ENCODE peak calls at places on chromosomes 7 and 10, in eight cellular contexts. R is hepatocyte, A is spleen, D is AG09319, N is left ventricle myocardium inferior, T is fibroblast of lung, J is brain microvascular endothelial cell, V is neural crest cell. C is an unnamed sample.

GRCh38 chr10:130742936-130743675 is 568.4 kb downstream of the TCERG1L start:
- DNase-seq in R (no peak), A (peak; percentile 37), D (no peak), N (no peak), T (no peak), J (no peak), V (no peak), C (no peak)

GRCh38 chr10:59323036-59323459 is 39.3 kb downstream of the FAM13C start:
- DNase-seq in R (peak; percentile 43), A (no peak), D (no peak), N (no peak), T (no peak), J (no peak), V (no peak), C (no peak)

GRCh38 chr10:50322075-50322474 is 70.8 kb upstream of the ASAH2 start:
- DNase-seq in R (no peak), A (no peak), D (peak; percentile 49), N (no peak), T (peak; percentile 76), J (peak; percentile 37), V (no peak), C (no peak)

GRCh38 chr7:21967500-21968099 is 21.9 kb upstream of the CDCA7L start:
- DNase-seq in R (no peak), A (no peak), D (no peak), N (no peak), T (peak; percentile 11), J (peak; percentile 51), V (no peak), C (peak; percentile 59)

GRCh38 chr10:114938818-114939193 is 811 bp downstream of the TRUB1 start:
- DNase-seq in R (no peak), A (no peak), D (no peak), N (no peak), T (no peak), J (no peak), V (no peak), C (no peak)

GRCh38 chr7:1601956-1602355 is 32.1 kb upstream of the PSMG3 start:
- DNase-seq in R (no peak), A (no peak), D (no peak), N (no peak), T (no peak), J (no peak), V (no peak), C (no peak)

GRCh38 chr7:92645531-92646061 is 55.4 kb upstream of the FAM133B start:
- DNase-seq in R (peak; percentile 66), A (no peak), D (no peak), N (no peak), T (peak; percentile 59), J (no peak), V (no peak), C (no peak)

GRCh38 chr10:98186681-98187080 is 52.2 kb downstream of the R3HCC1L start:
- DNase-seq in R (no peak), A (no peak), D (peak; percentile 4), N (no peak), T (peak; percentile 57), J (no peak), V (no peak), C (no peak)

GRCh38 chr7:18407385-18407784 is 88.2 kb upstream of the HDAC9 start:
- DNase-seq in R (no peak), A (no peak), D (no peak), N (no peak), T (no peak), J (no peak), V (no peak), C (no peak)

GRCh38 chr7:107327986-107328569 is 141.8 kb upstream of the GPR22 start:
- DNase-seq in R (no peak), A (no peak), D (peak; percentile 2), N (no peak), T (peak; percentile 50), J (peak; percentile 37), V (no peak), C (no peak)

GRCh38 chr10:18279202-18279601 is 139.0 kb downstream of the CACNB2 start:
- DNase-seq in R (no peak), A (no peak), D (no peak), N (no peak), T (peak; percentile 40), J (peak; percentile 9), V (no peak), C (no peak)

GRCh38 chr7:40763319-40764287 is 628.8 kb downstream of the SUGCT start:
- DNase-seq in R (no peak), A (no peak), D (peak; percentile 86), N (no peak), T (peak; percentile 64), J (peak; percentile 52), V (no peak), C (no peak)

GRCh38 chr7:82926477-82926876 is 236.2 kb downstream of the PCLO start:
- DNase-seq in R (no peak), A (no peak), D (no peak), N (no peak), T (no peak), J (no peak), V (no peak), C (no peak)

GRCh38 chr7:1054438-1055083 is 10.2 kb downstream of the GPR146 start:
- DNase-seq in R (no peak), A (peak; percentile 77), D (no peak), N (peak; percentile 44), T (no peak), J (no peak), V (no peak), C (no peak)

GRCh38 chr10:49564461-49565009 is 25.6 kb upstream of the ERCC6 start:
- DNase-seq in R (no peak), A (no peak), D (no peak), N (no peak), T (peak; percentile 62), J (no peak), V (no peak), C (no peak)

GRCh38 chr10:11397077-11397476 is 214.4 kb downstream of the USP6NL start:
- DNase-seq in R (no peak), A (no peak), D (no peak), N (no peak), T (no peak), J (no peak), V (no peak), C (no peak)

GRCh38 chr10:109920011-109920410 is 3.3 kb downstream of the XPNPEP1 start:
- DNase-seq in R (no peak), A (no peak), D (no peak), N (no peak), T (no peak), J (no peak), V (no peak), C (no peak)

GRCh38 chr10:34576789-34577188 is 238.3 kb downstream of the PARD3 start:
- DNase-seq in R (no peak), A (no peak), D (no peak), N (no peak), T (peak; percentile 37), J (no peak), V (no peak), C (no peak)

GRCh38 chr7:27944626-27945025 is 204.7 kb downstream of the TAX1BP1 start:
- DNase-seq in R (no peak), A (no peak), D (no peak), N (no peak), T (no peak), J (no peak), V (no peak), C (no peak)

GRCh38 chr10:46264737-46265368 is 21.9 kb upstream of the ANTXRL start:
- DNase-seq in R (no peak), A (peak; percentile 61), D (no peak), N (no peak), T (no peak), J (no peak), V (no peak), C (no peak)

GRCh38 chr10:8296090-8296741 is 241.7 kb downstream of the GATA3 start:
- DNase-seq in R (peak; percentile 38), A (no peak), D (no peak), N (no peak), T (no peak), J (no peak), V (no peak), C (no peak)
- TF ChIP-seq CTCF in R (no peak), A (no peak), D (no peak), N (no peak), T (no peak), J (no peak), V (no peak), C (no peak)

DNA sequence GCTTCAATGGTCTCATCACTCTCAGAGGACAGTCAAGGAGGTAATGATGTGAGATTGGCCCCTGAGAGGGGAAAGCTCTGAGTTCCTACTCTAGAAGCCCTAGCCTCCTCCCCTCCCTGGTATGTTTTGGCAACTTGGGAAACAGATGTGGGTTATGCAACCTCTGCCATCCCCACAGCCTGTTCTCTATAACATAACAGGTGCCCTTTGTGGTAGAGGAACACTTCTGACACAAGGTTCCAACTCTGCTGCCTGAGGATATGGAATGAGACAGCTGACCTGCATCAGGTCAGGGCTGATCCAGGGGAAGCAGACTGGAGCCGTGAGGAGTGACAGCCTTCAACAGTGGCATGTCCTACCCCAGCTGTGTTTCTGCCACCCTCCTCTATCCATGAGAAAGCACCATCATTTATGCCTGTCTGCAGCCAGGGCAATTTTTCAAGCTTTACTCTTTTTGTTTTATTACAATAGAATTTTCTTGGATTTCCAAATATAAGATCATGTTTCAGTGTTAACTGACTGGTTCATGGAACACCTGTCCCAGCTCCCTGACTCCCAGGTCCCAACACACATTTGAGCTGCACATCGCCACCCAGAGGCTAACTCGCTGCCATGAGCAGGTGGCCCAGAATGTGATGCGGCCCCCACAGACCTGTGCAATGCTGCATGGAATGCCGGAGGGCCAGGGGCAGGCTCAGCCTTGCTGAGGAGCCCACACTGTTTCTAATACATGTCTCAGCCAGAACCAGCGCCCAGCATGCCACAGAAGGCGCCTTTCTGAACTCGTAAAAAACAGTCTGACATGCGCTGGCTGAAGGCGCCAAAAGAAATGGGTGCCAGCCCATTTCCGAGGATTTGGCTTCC is 124.7 kb upstream of the CHST15 start:
- DNase-seq in R (no peak), A (no peak), D (no peak), N (no peak), T (no peak), J (no peak), V (no peak), C (peak; percentile 8)
- TF ChIP-seq CTCF in R (no peak), A (no peak), D (no peak), N (no peak), T (no peak), J (no peak), V (no peak), C (no peak)

DNA sequence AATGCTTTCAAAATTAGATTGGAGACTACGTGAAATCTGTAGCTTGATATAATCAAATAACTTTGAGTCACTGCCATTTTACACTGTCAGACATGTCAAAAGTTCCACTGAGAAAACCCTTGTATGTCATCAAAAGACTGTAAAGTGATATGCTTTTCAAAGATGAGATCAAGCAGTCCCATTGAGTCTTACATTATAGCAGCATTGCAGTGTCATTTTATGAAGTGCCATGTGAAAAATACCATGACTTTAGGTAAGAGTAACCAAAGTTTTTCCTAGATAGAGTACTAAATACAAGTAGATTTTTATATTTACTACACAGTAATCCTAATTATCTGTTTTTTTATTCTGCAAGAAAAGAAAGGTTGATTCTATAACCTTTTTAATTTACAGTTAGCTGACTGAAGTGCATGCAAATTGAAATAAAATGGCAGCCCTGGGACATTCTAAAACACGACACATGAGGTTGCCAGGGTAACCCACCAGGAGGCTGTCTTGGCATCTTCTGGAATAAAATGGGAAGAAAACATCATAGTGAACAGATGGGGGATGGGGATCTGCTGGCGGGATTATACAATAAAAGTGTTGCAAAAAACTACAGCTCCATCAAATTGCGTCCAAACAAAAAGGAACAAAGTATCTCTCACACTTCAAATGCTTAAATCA is 91.3 kb upstream of the TMEM106B start:
- DNase-seq in R (no peak), A (no peak), D (no peak), N (no peak), T (no peak), J (no peak), V (peak; percentile 2), C (no peak)
- TF ChIP-seq CTCF in R (no peak), A (no peak), D (no peak), N (no peak), T (no peak), J (no peak), V (no peak), C (no peak)

GRCh38 chr10:111076191-111076681 is 593 bp upstream of the ADRA2A start:
- DNase-seq in R (peak; percentile 86), A (peak; percentile 87), D (no peak), N (peak; percentile 58), T (peak; percentile 39), J (peak; percentile 40), V (peak; percentile 78), C (peak; percentile 55)
- TF ChIP-seq CTCF in R (peak; percentile 90), A (peak; percentile 20), D (peak; percentile 74), N (peak; percentile 83), T (peak; percentile 75), J (peak; percentile 83), V (peak; percentile 91), C (peak; percentile 67)